ENCODE peak calls at places on chromosome 17, in five cellular contexts. J, W, V, E and Q are unnamed samples.

GRCh38 chr17:64240741-64241347 is 22.2 kb downstream of the TEX2 start:
- DNase-seq in J (no peak), W (no peak), V (no peak), E (no peak), Q (no peak)

GRCh38 chr17:1630662-1631061 is 2.0 kb upstream of the SLC43A2 start:
- DNase-seq in J (no peak), W (no peak), V (no peak), E (no peak), Q (no peak)

GRCh38 chr17:28864991-28865849 is 10.4 kb downstream of the ERAL1 start:
- DNase-seq in J (no peak), W (no peak), V (peak; percentile 37), E (no peak), Q (no peak)

GRCh38 chr17:6000426-6000825 is 69.8 kb upstream of the WSCD1 start:
- DNase-seq in J (no peak), W (no peak), V (no peak), E (no peak), Q (no peak)

GRCh38 chr17:18261146-18261515 is 669 bp downstream of the MIEF2 start:
- DNase-seq in J (peak; percentile 64), W (no peak), V (peak; percentile 24), E (no peak), Q (peak; percentile 53)

GRCh38 chr17:33292981-33293867 is at the start of gene ASIC2:
- DNase-seq in J (peak; percentile 71), W (peak; percentile 68), V (no peak), E (no peak), Q (peak; percentile 85)

GRCh38 chr17:31488982-31489294 is 97.5 kb downstream of the RAB11FIP4 start:
- DNase-seq in J (no peak), W (no peak), V (no peak), E (no peak), Q (peak; percentile 40)

GRCh38 chr17:14616508-14616907 is 315.6 kb downstream of the HS3ST3B1 start:
- DNase-seq in J (no peak), W (no peak), V (no peak), E (no peak), Q (no peak)

GRCh38 chr17:59534583-59534982 is 30.8 kb upstream of the DHX40 start:
- DNase-seq in J (no peak), W (no peak), V (peak; percentile 23), E (no peak), Q (peak; percentile 31)

GRCh38 chr17:50263293-50264262 is 10.7 kb upstream of the TMEM92 start:
- DNase-seq in J (no peak), W (no peak), V (no peak), E (no peak), Q (peak; percentile 62)

GRCh38 chr17:21228845-21229244 is 14.9 kb upstream of the TMEM11 start:
- DNase-seq in J (no peak), W (no peak), V (no peak), E (no peak), Q (no peak)

GRCh38 chr17:49967205-49967604 is 1.8 kb upstream of the DLX4 start:
- DNase-seq in J (no peak), W (no peak), V (no peak), E (no peak), Q (no peak)

GRCh38 chr17:50328360-50328759 is 17.6 kb upstream of the XYLT2 start:
- DNase-seq in J (no peak), W (no peak), V (no peak), E (no peak), Q (no peak)

GRCh38 chr17:5031365-5032082 is 3.7 kb downstream of the SLC52A1 start:
- DNase-seq in J (peak; percentile 94), W (peak; percentile 85), V (peak; percentile 50), E (peak; percentile 55), Q (peak; percentile 93)

GRCh38 chr17:38761612-38762011 is 9.1 kb downstream of the PSMB3 start:
- DNase-seq in J (peak; percentile 75), W (peak; percentile 73), V (peak; percentile 54), E (no peak), Q (peak; percentile 81)

GRCh38 chr17:1939979-1940809 is 84.9 kb downstream of the RTN4RL1 start:
- DNase-seq in J (no peak), W (no peak), V (no peak), E (no peak), Q (no peak)

GRCh38 chr17:50297407-50297865 is 23.2 kb downstream of the TMEM92 start:
- DNase-seq in J (peak; percentile 93), W (peak; percentile 91), V (peak; percentile 75), E (no peak), Q (peak; percentile 77)

GRCh38 chr17:76993636-76994035 is 125.4 kb downstream of the MGAT5B start:
- DNase-seq in J (no peak), W (no peak), V (no peak), E (no peak), Q (no peak)

GRCh38 chr17:73142763-73143395 is 21.9 kb upstream of the SSTR2 start:
- DNase-seq in J (no peak), W (no peak), V (no peak), E (no peak), Q (no peak)

GRCh38 chr17:16101440-16101839 is 101.8 kb downstream of the TTC19 start:
- DNase-seq in J (no peak), W (no peak), V (no peak), E (no peak), Q (no peak)

GRCh38 chr17:49456172-49456965 is 38.7 kb upstream of the NGFR start:
- DNase-seq in J (no peak), W (no peak), V (no peak), E (no peak), Q (no peak)

GRCh38 chr17:75703591-75703990 is 17.7 kb upstream of the ITGB4 start:
- DNase-seq in J (no peak), W (no peak), V (no peak), E (no peak), Q (no peak)

GRCh38 chr17:4899341-4900230 is at the start of gene C17orf107:
- DNase-seq in J (no peak), W (peak; percentile 84), V (no peak), E (no peak), Q (peak; percentile 92)

GRCh38 chr17:13996758-13997157 is 72.5 kb upstream of the COX10 start:
- DNase-seq in J (no peak), W (no peak), V (no peak), E (no peak), Q (no peak)

GRCh38 chr17:33302394-33302793 is 9.3 kb upstream of the ASIC2 start:
- DNase-seq in J (no peak), W (no peak), V (no peak), E (no peak), Q (no peak)

GRCh38 chr17:42248351-42249179 is 27.6 kb downstream of the STAT5B start:
- DNase-seq in J (no peak), W (no peak), V (peak; percentile 93), E (peak; percentile 68), Q (peak; percentile 32)
- TF ChIP-seq CREB1 in J (no peak), W (no peak), V (no peak), E (peak; percentile 40), Q (no peak)

GRCh38 chr17:61368049-61368831 is 31.4 kb upstream of the TBX2 start:
- DNase-seq in J (no peak), W (no peak), V (no peak), E (no peak), Q (no peak)

GRCh38 chr17:61368832-61369468 is 30.7 kb upstream of the TBX2 start:
- DNase-seq in J (no peak), W (no peak), V (no peak), E (no peak), Q (no peak)

GRCh38 chr17:61366076-61366714 is 33.4 kb upstream of the TBX2 start:
- DNase-seq in J (no peak), W (no peak), V (no peak), E (no peak), Q (no peak)

GRCh38 chr17:61364463-61364846 is 35.2 kb upstream of the TBX2 start:
- DNase-seq in J (no peak), W (no peak), V (peak; percentile 23), E (no peak), Q (no peak)

DNA sequence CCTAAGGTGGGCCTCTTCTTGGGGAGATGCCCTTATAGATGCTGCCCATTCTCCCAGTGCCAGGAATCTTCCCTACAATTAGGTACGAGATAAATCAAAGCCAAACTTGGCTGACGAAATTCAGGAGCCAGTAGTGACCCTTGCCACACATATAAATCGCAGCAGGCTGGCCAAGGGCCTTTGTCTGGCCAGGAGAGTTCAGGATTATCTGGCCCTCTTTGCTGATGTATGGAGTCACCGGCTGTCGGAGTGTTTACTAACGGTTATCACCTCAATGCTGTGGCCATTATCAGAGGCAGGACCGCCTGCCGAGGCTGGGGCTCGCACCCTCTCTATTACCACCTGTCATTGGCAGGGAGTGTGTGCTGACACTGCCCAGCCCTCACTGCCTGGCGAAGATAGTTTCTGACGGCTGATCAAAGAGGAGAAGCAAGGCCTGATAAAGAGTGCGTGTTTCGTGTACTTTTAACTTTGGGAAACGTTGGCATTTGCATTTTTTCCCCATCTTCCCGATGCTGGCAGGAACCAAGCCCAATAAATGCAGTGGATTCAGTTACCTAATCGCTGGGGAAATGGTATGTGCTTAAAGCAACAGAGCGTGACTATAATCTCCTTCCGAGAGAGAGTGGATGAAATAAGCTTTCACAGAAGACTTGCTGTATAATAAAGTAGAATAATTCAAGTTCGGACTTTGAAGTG is 32.8 kb upstream of the TBX2 start:
- DNase-seq in J (no peak), W (no peak), V (peak; percentile 96), E (no peak), Q (no peak)
- TF ChIP-seq CREB1 in J (no peak), W (no peak), V (peak; percentile 30), E (no peak), Q (no peak)

GRCh38 chr17:9487406-9487805 is 88.2 kb downstream of the STX8 start:
- DNase-seq in J (no peak), W (no peak), V (no peak), E (no peak), Q (no peak)

GRCh38 chr17:9488556-9488955 is 87.1 kb downstream of the STX8 start:
- DNase-seq in J (no peak), W (no peak), V (no peak), E (no peak), Q (no peak)

GRCh38 chr17:9478889-9479288 is 96.7 kb downstream of the STX8 start:
- DNase-seq in J (no peak), W (no peak), V (no peak), E (no peak), Q (no peak)

GRCh38 chr17:9484789-9485188 is 90.8 kb downstream of the STX8 start:
- DNase-seq in J (no peak), W (no peak), V (no peak), E (no peak), Q (no peak)
- TF ChIP-seq CREB1 in J (no peak), W (no peak), V (no peak), E (no peak), Q (no peak)

DNA sequence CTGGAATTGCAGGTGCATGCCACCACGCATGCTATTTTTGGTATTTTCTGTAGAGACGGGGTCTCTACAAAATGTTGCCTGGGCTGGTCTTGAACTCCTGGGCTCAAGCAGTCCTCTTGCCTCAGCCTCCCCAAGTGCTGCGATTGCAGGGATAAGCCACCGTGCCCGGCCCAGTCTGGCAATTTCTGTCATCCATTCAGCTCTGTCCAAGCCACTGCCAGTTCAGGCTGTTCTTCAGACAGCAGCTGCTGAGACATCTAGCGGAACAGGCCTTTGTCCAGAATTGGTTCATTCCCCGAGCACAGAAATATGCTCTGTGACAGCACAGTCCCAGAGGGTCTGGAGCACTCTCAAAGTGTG is 5.4 kb downstream of the SLC47A1 start:
- DNase-seq in J (no peak), W (no peak), V (no peak), E (no peak), Q (no peak)
- TF ChIP-seq CREB1 in J (no peak), W (no peak), V (no peak), E (no peak), Q (no peak)